ENCODE peak calls at places on chromosome X, in seven cellular contexts. One of them, this sample, is unnamed.

GRCh38 chrX:106566362-106566761 is 45.4 kb upstream of the RADX start:
- DNase-seq in neural progenitor cell: no peak
- DNase-seq in occipital lobe: no peak
- DNase-seq in substantia nigra: no peak
- DNase-seq in AG09309: no peak
- DNase-seq in NCI-H1092: no peak
- DNase-seq in activated CD4-positive, alpha-beta T cell treated with anti-CD3 and anti-CD28 coated beads, Interleukin-2, amount 10 ng/mL, durations not matched to agents 7 days and 5 days: no peak
- DNase-seq in this sample: no peak

GRCh38 chrX:107199491-107199890 is 6.7 kb downstream of the NUP62CL start:
- DNase-seq in activated CD4-positive, alpha-beta T cell treated with anti-CD3 and anti-CD28 coated beads, Interleukin-2, amount 10 ng/mL, durations not matched to agents 7 days and 5 days: no peak
- DNase-seq in neural progenitor cell: no peak
- DNase-seq in occipital lobe: no peak
- DNase-seq in NCI-H1092: no peak
- DNase-seq in substantia nigra: no peak
- DNase-seq in AG09309: no peak
- DNase-seq in this sample: no peak

GRCh38 chrX:63713510-63713909 is 71.5 kb downstream of the ARHGEF9 start:
- DNase-seq in AG09309: no peak
- DNase-seq in occipital lobe: no peak
- DNase-seq in substantia nigra: no peak
- DNase-seq in NCI-H1092: no peak
- DNase-seq in neural progenitor cell: peak
- DNase-seq in activated CD4-positive, alpha-beta T cell treated with anti-CD3 and anti-CD28 coated beads, Interleukin-2, amount 10 ng/mL, durations not matched to agents 7 days and 5 days: no peak
- DNase-seq in this sample: no peak

GRCh38 chrX:2960861-2961515 is 31.8 kb upstream of the ARSD start:
- DNase-seq in neural progenitor cell: no peak
- DNase-seq in AG09309: no peak
- DNase-seq in occipital lobe: no peak
- DNase-seq in NCI-H1092: no peak
- DNase-seq in activated CD4-positive, alpha-beta T cell treated with anti-CD3 and anti-CD28 coated beads, Interleukin-2, amount 10 ng/mL, durations not matched to agents 7 days and 5 days: no peak
- DNase-seq in substantia nigra: no peak
- DNase-seq in this sample: no peak

GRCh38 chrX:69077895-69078455 is 87.3 kb downstream of the PJA1 start:
- DNase-seq in NCI-H1092: no peak
- DNase-seq in neural progenitor cell: no peak
- DNase-seq in activated CD4-positive, alpha-beta T cell treated with anti-CD3 and anti-CD28 coated beads, Interleukin-2, amount 10 ng/mL, durations not matched to agents 7 days and 5 days: no peak
- DNase-seq in AG09309: no peak
- DNase-seq in occipital lobe: no peak
- DNase-seq in substantia nigra: no peak
- DNase-seq in this sample: no peak

GRCh38 chrX:101478366-101478765 is 6.9 kb upstream of the ARMCX4 start:
- DNase-seq in NCI-H1092: no peak
- DNase-seq in substantia nigra: no peak
- DNase-seq in AG09309: no peak
- DNase-seq in activated CD4-positive, alpha-beta T cell treated with anti-CD3 and anti-CD28 coated beads, Interleukin-2, amount 10 ng/mL, durations not matched to agents 7 days and 5 days: no peak
- DNase-seq in occipital lobe: no peak
- DNase-seq in neural progenitor cell: no peak
- DNase-seq in this sample: no peak

GRCh38 chrX:110418857-110419249 is 60.2 kb downstream of the RTL9 start:
- DNase-seq in substantia nigra: no peak
- DNase-seq in activated CD4-positive, alpha-beta T cell treated with anti-CD3 and anti-CD28 coated beads, Interleukin-2, amount 10 ng/mL, durations not matched to agents 7 days and 5 days: no peak
- DNase-seq in occipital lobe: peak
- DNase-seq in NCI-H1092: no peak
- DNase-seq in neural progenitor cell: no peak
- DNase-seq in AG09309: no peak
- DNase-seq in this sample: no peak

GRCh38 chrX:11724122-11725017 is 33.7 kb upstream of the MSL3 start:
- DNase-seq in activated CD4-positive, alpha-beta T cell treated with anti-CD3 and anti-CD28 coated beads, Interleukin-2, amount 10 ng/mL, durations not matched to agents 7 days and 5 days: peak
- DNase-seq in occipital lobe: no peak
- DNase-seq in NCI-H1092: no peak
- DNase-seq in AG09309: peak
- DNase-seq in neural progenitor cell: peak
- DNase-seq in substantia nigra: no peak
- DNase-seq in this sample: no peak

GRCh38 chrX:95071621-95072020 is 1397.6 kb downstream of the FAM133A start:
- DNase-seq in occipital lobe: no peak
- DNase-seq in AG09309: no peak
- DNase-seq in neural progenitor cell: no peak
- DNase-seq in substantia nigra: no peak
- DNase-seq in activated CD4-positive, alpha-beta T cell treated with anti-CD3 and anti-CD28 coated beads, Interleukin-2, amount 10 ng/mL, durations not matched to agents 7 days and 5 days: no peak
- DNase-seq in NCI-H1092: no peak
- DNase-seq in this sample: no peak

GRCh38 chrX:10356979-10357378 is 200.2 kb downstream of the CLCN4 start:
- DNase-seq in activated CD4-positive, alpha-beta T cell treated with anti-CD3 and anti-CD28 coated beads, Interleukin-2, amount 10 ng/mL, durations not matched to agents 7 days and 5 days: no peak
- DNase-seq in neural progenitor cell: no peak
- DNase-seq in substantia nigra: no peak
- DNase-seq in occipital lobe: no peak
- DNase-seq in AG09309: no peak
- DNase-seq in NCI-H1092: no peak
- DNase-seq in this sample: no peak

GRCh38 chrX:132001127-132001526 is 22.0 kb upstream of the STK26 start:
- DNase-seq in NCI-H1092: no peak
- DNase-seq in AG09309: no peak
- DNase-seq in neural progenitor cell: no peak
- DNase-seq in occipital lobe: no peak
- DNase-seq in activated CD4-positive, alpha-beta T cell treated with anti-CD3 and anti-CD28 coated beads, Interleukin-2, amount 10 ng/mL, durations not matched to agents 7 days and 5 days: no peak
- DNase-seq in substantia nigra: no peak
- DNase-seq in this sample: no peak

GRCh38 chrX:20066968-20067708 is 49.6 kb downstream of the MAP7D2 start:
- DNase-seq in occipital lobe: no peak
- DNase-seq in AG09309: no peak
- DNase-seq in substantia nigra: no peak
- DNase-seq in activated CD4-positive, alpha-beta T cell treated with anti-CD3 and anti-CD28 coated beads, Interleukin-2, amount 10 ng/mL, durations not matched to agents 7 days and 5 days: peak
- DNase-seq in neural progenitor cell: peak
- DNase-seq in NCI-H1092: peak
- DNase-seq in this sample: no peak

GRCh38 chrX:65596270-65596669 is 61.7 kb upstream of the LAS1L start:
- DNase-seq in NCI-H1092: no peak
- DNase-seq in occipital lobe: no peak
- DNase-seq in substantia nigra: no peak
- DNase-seq in activated CD4-positive, alpha-beta T cell treated with anti-CD3 and anti-CD28 coated beads, Interleukin-2, amount 10 ng/mL, durations not matched to agents 7 days and 5 days: peak
- DNase-seq in neural progenitor cell: no peak
- DNase-seq in AG09309: peak
- DNase-seq in this sample: no peak

GRCh38 chrX:93874554-93874953 is 200.5 kb downstream of the FAM133A start:
- DNase-seq in activated CD4-positive, alpha-beta T cell treated with anti-CD3 and anti-CD28 coated beads, Interleukin-2, amount 10 ng/mL, durations not matched to agents 7 days and 5 days: no peak
- DNase-seq in neural progenitor cell: peak
- DNase-seq in substantia nigra: no peak
- DNase-seq in AG09309: no peak
- DNase-seq in occipital lobe: no peak
- DNase-seq in NCI-H1092: no peak
- DNase-seq in this sample: no peak

GRCh38 chrX:10195425-10195824 is 38.6 kb downstream of the CLCN4 start:
- DNase-seq in NCI-H1092: no peak
- DNase-seq in occipital lobe: no peak
- DNase-seq in substantia nigra: no peak
- DNase-seq in neural progenitor cell: no peak
- DNase-seq in activated CD4-positive, alpha-beta T cell treated with anti-CD3 and anti-CD28 coated beads, Interleukin-2, amount 10 ng/mL, durations not matched to agents 7 days and 5 days: no peak
- DNase-seq in AG09309: no peak
- DNase-seq in this sample: no peak

GRCh38 chrX:50799531-50799961 is 14.4 kb downstream of the SHROOM4 start:
- DNase-seq in activated CD4-positive, alpha-beta T cell treated with anti-CD3 and anti-CD28 coated beads, Interleukin-2, amount 10 ng/mL, durations not matched to agents 7 days and 5 days: no peak
- DNase-seq in NCI-H1092: no peak
- DNase-seq in neural progenitor cell: no peak
- DNase-seq in substantia nigra: no peak
- DNase-seq in occipital lobe: no peak
- DNase-seq in AG09309: no peak
- DNase-seq in this sample: no peak

GRCh38 chrX:14409341-14409740 is 120.0 kb upstream of the GLRA2 start:
- DNase-seq in neural progenitor cell: no peak
- DNase-seq in occipital lobe: no peak
- DNase-seq in NCI-H1092: no peak
- DNase-seq in activated CD4-positive, alpha-beta T cell treated with anti-CD3 and anti-CD28 coated beads, Interleukin-2, amount 10 ng/mL, durations not matched to agents 7 days and 5 days: no peak
- DNase-seq in AG09309: no peak
- DNase-seq in substantia nigra: no peak
- DNase-seq in this sample: no peak

GRCh38 chrX:53122013-53122412 is 28.1 kb downstream of the KANTR start:
- DNase-seq in neural progenitor cell: no peak
- DNase-seq in substantia nigra: no peak
- DNase-seq in AG09309: no peak
- DNase-seq in occipital lobe: no peak
- DNase-seq in activated CD4-positive, alpha-beta T cell treated with anti-CD3 and anti-CD28 coated beads, Interleukin-2, amount 10 ng/mL, durations not matched to agents 7 days and 5 days: no peak
- DNase-seq in NCI-H1092: no peak
- DNase-seq in this sample: no peak

GRCh38 chrX:139025822-139026221 is 314.3 kb upstream of the FGF13 start:
- DNase-seq in occipital lobe: no peak
- DNase-seq in neural progenitor cell: no peak
- DNase-seq in substantia nigra: no peak
- DNase-seq in activated CD4-positive, alpha-beta T cell treated with anti-CD3 and anti-CD28 coated beads, Interleukin-2, amount 10 ng/mL, durations not matched to agents 7 days and 5 days: no peak
- DNase-seq in NCI-H1092: no peak
- DNase-seq in AG09309: no peak
- DNase-seq in this sample: no peak

GRCh38 chrX:8345473-8345872 is 119.2 kb upstream of the VCX3B start:
- DNase-seq in AG09309: no peak
- DNase-seq in substantia nigra: no peak
- DNase-seq in occipital lobe: no peak
- DNase-seq in NCI-H1092: no peak
- DNase-seq in activated CD4-positive, alpha-beta T cell treated with anti-CD3 and anti-CD28 coated beads, Interleukin-2, amount 10 ng/mL, durations not matched to agents 7 days and 5 days: no peak
- DNase-seq in neural progenitor cell: no peak
- DNase-seq in this sample: no peak

GRCh38 chrX:40663880-40664630 is 16.7 kb upstream of the CXorf38 start:
- DNase-seq in substantia nigra: no peak
- DNase-seq in occipital lobe: no peak
- DNase-seq in AG09309: no peak
- DNase-seq in neural progenitor cell: peak
- DNase-seq in NCI-H1092: no peak
- DNase-seq in activated CD4-positive, alpha-beta T cell treated with anti-CD3 and anti-CD28 coated beads, Interleukin-2, amount 10 ng/mL, durations not matched to agents 7 days and 5 days: no peak
- DNase-seq in this sample: no peak

GRCh38 chrX:102985182-102985581 is 48.1 kb downstream of the RAB40AL start:
- DNase-seq in activated CD4-positive, alpha-beta T cell treated with anti-CD3 and anti-CD28 coated beads, Interleukin-2, amount 10 ng/mL, durations not matched to agents 7 days and 5 days: no peak
- DNase-seq in occipital lobe: no peak
- DNase-seq in neural progenitor cell: no peak
- DNase-seq in AG09309: peak
- DNase-seq in NCI-H1092: no peak
- DNase-seq in substantia nigra: no peak
- DNase-seq in this sample: no peak

GRCh38 chrX:119303137-119303536 is 67.1 kb downstream of the PGRMC1 start:
- DNase-seq in neural progenitor cell: no peak
- DNase-seq in activated CD4-positive, alpha-beta T cell treated with anti-CD3 and anti-CD28 coated beads, Interleukin-2, amount 10 ng/mL, durations not matched to agents 7 days and 5 days: no peak
- DNase-seq in occipital lobe: no peak
- DNase-seq in NCI-H1092: no peak
- DNase-seq in substantia nigra: no peak
- DNase-seq in AG09309: no peak
- DNase-seq in this sample: no peak

GRCh38 chrX:97074400-97074799 is 190.7 kb downstream of the RPA4 start:
- DNase-seq in AG09309: peak
- DNase-seq in neural progenitor cell: no peak
- DNase-seq in activated CD4-positive, alpha-beta T cell treated with anti-CD3 and anti-CD28 coated beads, Interleukin-2, amount 10 ng/mL, durations not matched to agents 7 days and 5 days: no peak
- DNase-seq in occipital lobe: no peak
- DNase-seq in NCI-H1092: no peak
- DNase-seq in substantia nigra: no peak
- DNase-seq in this sample: no peak

GRCh38 chrX:47623540-47624027 is 3.9 kb upstream of the SYN1 start:
- DNase-seq in neural progenitor cell: peak
- DNase-seq in AG09309: peak
- DNase-seq in NCI-H1092: peak
- DNase-seq in activated CD4-positive, alpha-beta T cell treated with anti-CD3 and anti-CD28 coated beads, Interleukin-2, amount 10 ng/mL, durations not matched to agents 7 days and 5 days: peak
- DNase-seq in substantia nigra: no peak
- DNase-seq in occipital lobe: peak
- DNase-seq in this sample: peak

GRCh38 chrX:107272431-107272921 is 66.1 kb downstream of the DNAAF6 start:
- DNase-seq in AG09309: no peak
- DNase-seq in occipital lobe: no peak
- DNase-seq in neural progenitor cell: peak
- DNase-seq in activated CD4-positive, alpha-beta T cell treated with anti-CD3 and anti-CD28 coated beads, Interleukin-2, amount 10 ng/mL, durations not matched to agents 7 days and 5 days: peak
- DNase-seq in NCI-H1092: no peak
- DNase-seq in substantia nigra: no peak
- DNase-seq in this sample: no peak

GRCh38 chrX:57752866-57753265 is 72.8 kb upstream of the NLRP2B start:
- DNase-seq in occipital lobe: no peak
- DNase-seq in activated CD4-positive, alpha-beta T cell treated with anti-CD3 and anti-CD28 coated beads, Interleukin-2, amount 10 ng/mL, durations not matched to agents 7 days and 5 days: no peak
- DNase-seq in substantia nigra: no peak
- DNase-seq in AG09309: no peak
- DNase-seq in NCI-H1092: no peak
- DNase-seq in neural progenitor cell: no peak
- DNase-seq in this sample: no peak

GRCh38 chrX:48595929-48596328 is 1.4 kb upstream of the WDR13 start:
- DNase-seq in NCI-H1092: no peak
- DNase-seq in occipital lobe: no peak
- DNase-seq in activated CD4-positive, alpha-beta T cell treated with anti-CD3 and anti-CD28 coated beads, Interleukin-2, amount 10 ng/mL, durations not matched to agents 7 days and 5 days: no peak
- DNase-seq in substantia nigra: no peak
- DNase-seq in neural progenitor cell: no peak
- DNase-seq in AG09309: no peak
- DNase-seq in this sample: no peak

GRCh38 chrX:140766024-140766611 is 56.6 kb downstream of the LINC00632 start:
- DNase-seq in NCI-H1092: peak
- DNase-seq in AG09309: no peak
- DNase-seq in activated CD4-positive, alpha-beta T cell treated with anti-CD3 and anti-CD28 coated beads, Interleukin-2, amount 10 ng/mL, durations not matched to agents 7 days and 5 days: peak
- DNase-seq in substantia nigra: peak
- DNase-seq in neural progenitor cell: peak
- DNase-seq in occipital lobe: no peak
- DNase-seq in this sample: no peak

GRCh38 chrX:49029876-49030275 is 13.3 kb downstream of the TFE3 start:
- DNase-seq in activated CD4-positive, alpha-beta T cell treated with anti-CD3 and anti-CD28 coated beads, Interleukin-2, amount 10 ng/mL, durations not matched to agents 7 days and 5 days: no peak
- DNase-seq in NCI-H1092: no peak
- DNase-seq in AG09309: no peak
- DNase-seq in substantia nigra: no peak
- DNase-seq in occipital lobe: no peak
- DNase-seq in neural progenitor cell: no peak
- DNase-seq in this sample: no peak

GRCh38 chrX:153966283-153966688 is 5.3 kb downstream of the HCFC1 start:
- DNase-seq in activated CD4-positive, alpha-beta T cell treated with anti-CD3 and anti-CD28 coated beads, Interleukin-2, amount 10 ng/mL, durations not matched to agents 7 days and 5 days: no peak
- DNase-seq in NCI-H1092: no peak
- DNase-seq in substantia nigra: no peak
- DNase-seq in occipital lobe: no peak
- DNase-seq in neural progenitor cell: no peak
- DNase-seq in AG09309: no peak
- DNase-seq in this sample: no peak

GRCh38 chrX:110125435-110125834 is 122.5 kb downstream of the TMEM164 start:
- DNase-seq in AG09309: no peak
- DNase-seq in activated CD4-positive, alpha-beta T cell treated with anti-CD3 and anti-CD28 coated beads, Interleukin-2, amount 10 ng/mL, durations not matched to agents 7 days and 5 days: no peak
- DNase-seq in NCI-H1092: peak
- DNase-seq in neural progenitor cell: peak
- DNase-seq in substantia nigra: no peak
- DNase-seq in occipital lobe: no peak
- DNase-seq in this sample: no peak

GRCh38 chrX:69093960-69094935 is 71.0 kb downstream of the PJA1 start:
- DNase-seq in AG09309: peak
- DNase-seq in occipital lobe: no peak
- DNase-seq in activated CD4-positive, alpha-beta T cell treated with anti-CD3 and anti-CD28 coated beads, Interleukin-2, amount 10 ng/mL, durations not matched to agents 7 days and 5 days: peak
- DNase-seq in substantia nigra: no peak
- DNase-seq in NCI-H1092: peak
- DNase-seq in neural progenitor cell: peak
- DNase-seq in this sample: no peak

GRCh38 chrX:151393514-151393913 is 3.5 kb upstream of the VMA21 start:
- DNase-seq in activated CD4-positive, alpha-beta T cell treated with anti-CD3 and anti-CD28 coated beads, Interleukin-2, amount 10 ng/mL, durations not matched to agents 7 days and 5 days: peak
- DNase-seq in AG09309: no peak
- DNase-seq in substantia nigra: no peak
- DNase-seq in occipital lobe: peak
- DNase-seq in NCI-H1092: peak
- DNase-seq in neural progenitor cell: peak
- DNase-seq in this sample: no peak

GRCh38 chrX:41900321-41900720 is 23.0 kb downstream of the CASK start:
- DNase-seq in AG09309: no peak
- DNase-seq in substantia nigra: no peak
- DNase-seq in NCI-H1092: no peak
- DNase-seq in occipital lobe: no peak
- DNase-seq in activated CD4-positive, alpha-beta T cell treated with anti-CD3 and anti-CD28 coated beads, Interleukin-2, amount 10 ng/mL, durations not matched to agents 7 days and 5 days: no peak
- DNase-seq in neural progenitor cell: no peak
- DNase-seq in this sample: no peak

GRCh38 chrX:133776072-133776471 is 209.3 kb downstream of the GPC3 start:
- DNase-seq in neural progenitor cell: peak
- DNase-seq in NCI-H1092: peak
- DNase-seq in occipital lobe: no peak
- DNase-seq in AG09309: no peak
- DNase-seq in activated CD4-positive, alpha-beta T cell treated with anti-CD3 and anti-CD28 coated beads, Interleukin-2, amount 10 ng/mL, durations not matched to agents 7 days and 5 days: peak
- DNase-seq in substantia nigra: no peak
- DNase-seq in this sample: peak

GRCh38 chrX:41452972-41453371 is 5.8 kb downstream of the NYX start:
- DNase-seq in activated CD4-positive, alpha-beta T cell treated with anti-CD3 and anti-CD28 coated beads, Interleukin-2, amount 10 ng/mL, durations not matched to agents 7 days and 5 days: no peak
- DNase-seq in occipital lobe: no peak
- DNase-seq in NCI-H1092: no peak
- DNase-seq in neural progenitor cell: no peak
- DNase-seq in AG09309: peak
- DNase-seq in substantia nigra: no peak
- DNase-seq in this sample: no peak

GRCh38 chrX:114635986-114636385 is 52.1 kb downstream of the HTR2C start:
- DNase-seq in substantia nigra: no peak
- DNase-seq in AG09309: no peak
- DNase-seq in activated CD4-positive, alpha-beta T cell treated with anti-CD3 and anti-CD28 coated beads, Interleukin-2, amount 10 ng/mL, durations not matched to agents 7 days and 5 days: no peak
- DNase-seq in occipital lobe: no peak
- DNase-seq in neural progenitor cell: peak
- DNase-seq in NCI-H1092: no peak
- DNase-seq in this sample: no peak

This sample was measured in dorsolateral prefrontal cortex.